ENCODE peak calls at places on chromosome 13, in nine cellular contexts. One of them, this sample, is unnamed. For H3K4me1, the result is how much of the 10 kb centered on the place peaks cover.

GRCh38 chr13:75073791-75074190 is 408.2 kb downstream of the TBC1D4 start:
- DNase-seq in tibial artery: no peak
- DNase-seq in fibroblast of lung: no peak
- DNase-seq in pancreas: no peak
- DNase-seq in body of pancreas: no peak
- DNase-seq in ovary: no peak
- DNase-seq in CD8-positive, alpha-beta T cell: no peak
- DNase-seq in IMR-90: no peak
- DNase-seq in DND-41: no peak
- DNase-seq in this sample: no peak

GRCh38 chr13:50403311-50403710 is 388.1 kb downstream of the KCNRG start:
- DNase-seq in tibial artery: no peak
- DNase-seq in fibroblast of lung: no peak
- DNase-seq in pancreas: no peak
- DNase-seq in body of pancreas: peak
- DNase-seq in ovary: no peak
- DNase-seq in CD8-positive, alpha-beta T cell: no peak
- DNase-seq in IMR-90: peak
- DNase-seq in DND-41: no peak
- DNase-seq in this sample: no peak

GRCh38 chr13:73060251-73061160 is 1.7 kb downstream of the KLF5 start:
- DNase-seq in tibial artery: no peak
- DNase-seq in fibroblast of lung: peak
- DNase-seq in pancreas: peak
- DNase-seq in body of pancreas: peak
- DNase-seq in ovary: peak
- DNase-seq in CD8-positive, alpha-beta T cell: no peak
- DNase-seq in IMR-90: peak
- DNase-seq in DND-41: no peak
- DNase-seq in this sample: no peak

GRCh38 chr13:35741657-35742056 is 265.2 kb upstream of the MAB21L1 start:
- DNase-seq in tibial artery: no peak
- DNase-seq in fibroblast of lung: no peak
- DNase-seq in pancreas: no peak
- DNase-seq in body of pancreas: no peak
- DNase-seq in ovary: no peak
- DNase-seq in CD8-positive, alpha-beta T cell: no peak
- DNase-seq in IMR-90: no peak
- DNase-seq in DND-41: no peak
- DNase-seq in this sample: no peak

GRCh38 chr13:108549989-108550388 is 79.4 kb upstream of the MYO16 start:
- DNase-seq in tibial artery: no peak
- DNase-seq in fibroblast of lung: no peak
- DNase-seq in pancreas: no peak
- DNase-seq in body of pancreas: no peak
- DNase-seq in ovary: no peak
- DNase-seq in CD8-positive, alpha-beta T cell: no peak
- DNase-seq in IMR-90: no peak
- DNase-seq in DND-41: no peak
- DNase-seq in this sample: no peak

GRCh38 chr13:72430923-72431322 is 296.5 kb downstream of the MZT1 start:
- DNase-seq in tibial artery: no peak
- DNase-seq in fibroblast of lung: no peak
- DNase-seq in pancreas: no peak
- DNase-seq in body of pancreas: no peak
- DNase-seq in ovary: no peak
- DNase-seq in CD8-positive, alpha-beta T cell: no peak
- DNase-seq in IMR-90: no peak
- DNase-seq in DND-41: no peak
- DNase-seq in this sample: no peak

GRCh38 chr13:62321895-62322294 is 906.2 kb upstream of the PCDH20 start:
- DNase-seq in tibial artery: no peak
- DNase-seq in fibroblast of lung: no peak
- DNase-seq in pancreas: no peak
- DNase-seq in body of pancreas: no peak
- DNase-seq in ovary: no peak
- DNase-seq in CD8-positive, alpha-beta T cell: no peak
- DNase-seq in IMR-90: no peak
- DNase-seq in DND-41: no peak
- DNase-seq in this sample: no peak

GRCh38 chr13:98978280-98978679 is 416 bp upstream of the DOCK9 start:
- DNase-seq in tibial artery: no peak
- DNase-seq in fibroblast of lung: peak
- DNase-seq in pancreas: no peak
- DNase-seq in body of pancreas: no peak
- DNase-seq in ovary: no peak
- DNase-seq in CD8-positive, alpha-beta T cell: no peak
- DNase-seq in IMR-90: peak
- DNase-seq in DND-41: no peak
- DNase-seq in this sample: no peak

GRCh38 chr13:50543767-50544166 is 299.7 kb downstream of the DLEU7 start:
- DNase-seq in tibial artery: no peak
- DNase-seq in fibroblast of lung: peak
- DNase-seq in pancreas: no peak
- DNase-seq in body of pancreas: no peak
- DNase-seq in ovary: no peak
- DNase-seq in CD8-positive, alpha-beta T cell: no peak
- DNase-seq in IMR-90: peak
- DNase-seq in DND-41: no peak
- DNase-seq in this sample: no peak

GRCh38 chr13:64054306-64054705 is 2638.7 kb upstream of the PCDH20 start:
- DNase-seq in tibial artery: no peak
- DNase-seq in fibroblast of lung: no peak
- DNase-seq in pancreas: no peak
- DNase-seq in body of pancreas: no peak
- DNase-seq in ovary: no peak
- DNase-seq in CD8-positive, alpha-beta T cell: no peak
- DNase-seq in IMR-90: no peak
- DNase-seq in DND-41: no peak
- DNase-seq in this sample: no peak

GRCh38 chr13:20550799-20551198 is 16.2 kb upstream of the IFT88 start:
- DNase-seq in tibial artery: no peak
- DNase-seq in fibroblast of lung: no peak
- DNase-seq in pancreas: no peak
- DNase-seq in body of pancreas: no peak
- DNase-seq in ovary: no peak
- DNase-seq in CD8-positive, alpha-beta T cell: no peak
- DNase-seq in IMR-90: no peak
- DNase-seq in DND-41: peak
- DNase-seq in this sample: no peak

GRCh38 chr13:51524312-51524711 is 60.0 kb upstream of the WDFY2 start:
- DNase-seq in tibial artery: no peak
- DNase-seq in fibroblast of lung: peak
- DNase-seq in pancreas: no peak
- DNase-seq in body of pancreas: no peak
- DNase-seq in ovary: no peak
- DNase-seq in CD8-positive, alpha-beta T cell: no peak
- DNase-seq in IMR-90: peak
- DNase-seq in DND-41: no peak
- DNase-seq in this sample: no peak

GRCh38 chr13:36163809-36164308 is 32.7 kb upstream of the DCLK1 start:
- DNase-seq in tibial artery: peak
- DNase-seq in fibroblast of lung: peak
- DNase-seq in pancreas: peak
- DNase-seq in body of pancreas: peak
- DNase-seq in ovary: peak
- DNase-seq in CD8-positive, alpha-beta T cell: no peak
- DNase-seq in IMR-90: peak
- DNase-seq in DND-41: no peak
- DNase-seq in this sample: peak

GRCh38 chr13:72530471-72530870 is 197.0 kb downstream of the MZT1 start:
- DNase-seq in tibial artery: no peak
- DNase-seq in fibroblast of lung: peak
- DNase-seq in pancreas: no peak
- DNase-seq in body of pancreas: no peak
- DNase-seq in ovary: no peak
- DNase-seq in CD8-positive, alpha-beta T cell: no peak
- DNase-seq in IMR-90: peak
- DNase-seq in DND-41: no peak
- DNase-seq in this sample: no peak

GRCh38 chr13:31172001-31172400 is 10.3 kb upstream of the HSPH1 start:
- DNase-seq in tibial artery: no peak
- DNase-seq in fibroblast of lung: peak
- DNase-seq in pancreas: no peak
- DNase-seq in body of pancreas: no peak
- DNase-seq in ovary: no peak
- DNase-seq in CD8-positive, alpha-beta T cell: no peak
- DNase-seq in IMR-90: peak
- DNase-seq in DND-41: no peak
- DNase-seq in this sample: no peak

GRCh38 chr13:31175847-31176536 is 14.3 kb upstream of the HSPH1 start:
- DNase-seq in tibial artery: no peak
- DNase-seq in fibroblast of lung: no peak
- DNase-seq in pancreas: no peak
- DNase-seq in body of pancreas: no peak
- DNase-seq in ovary: no peak
- DNase-seq in CD8-positive, alpha-beta T cell: no peak
- DNase-seq in IMR-90: no peak
- DNase-seq in DND-41: no peak
- DNase-seq in this sample: no peak

GRCh38 chr13:31172535-31172934 is 10.8 kb upstream of the HSPH1 start:
- DNase-seq in tibial artery: no peak
- DNase-seq in fibroblast of lung: peak
- DNase-seq in pancreas: no peak
- DNase-seq in body of pancreas: no peak
- DNase-seq in ovary: no peak
- DNase-seq in CD8-positive, alpha-beta T cell: no peak
- DNase-seq in IMR-90: peak
- DNase-seq in DND-41: no peak
- DNase-seq in this sample: no peak

GRCh38 chr13:31179241-31179640 is 17.5 kb upstream of the HSPH1 start:
- DNase-seq in tibial artery: no peak
- DNase-seq in fibroblast of lung: no peak
- DNase-seq in pancreas: no peak
- DNase-seq in body of pancreas: no peak
- DNase-seq in ovary: no peak
- DNase-seq in CD8-positive, alpha-beta T cell: no peak
- DNase-seq in IMR-90: no peak
- DNase-seq in DND-41: no peak
- DNase-seq in this sample: no peak

GRCh38 chr13:31174018-31174417 is 12.3 kb upstream of the HSPH1 start:
- DNase-seq in tibial artery: no peak
- DNase-seq in fibroblast of lung: peak
- DNase-seq in pancreas: no peak
- DNase-seq in body of pancreas: no peak
- DNase-seq in ovary: no peak
- DNase-seq in CD8-positive, alpha-beta T cell: no peak
- DNase-seq in IMR-90: peak
- DNase-seq in DND-41: no peak
- DNase-seq in this sample: no peak
- TF ChIP-seq CTCF in tibial artery: no peak
- TF ChIP-seq CTCF in fibroblast of lung: peak
- TF ChIP-seq CTCF in pancreas: no peak
- TF ChIP-seq CTCF in body of pancreas: peak
- TF ChIP-seq CTCF in ovary: no peak
- TF ChIP-seq CTCF in CD8-positive, alpha-beta T cell: no peak
- TF ChIP-seq CTCF in IMR-90: peak
- TF ChIP-seq CTCF in DND-41: peak
- TF ChIP-seq CTCF in this sample: peak

GRCh38 chr13:45332831-45333219 is 8.2 kb downstream of the TPT1 start:
- DNase-seq in tibial artery: no peak
- DNase-seq in fibroblast of lung: no peak
- DNase-seq in pancreas: no peak
- DNase-seq in body of pancreas: no peak
- DNase-seq in ovary: no peak
- DNase-seq in CD8-positive, alpha-beta T cell: no peak
- DNase-seq in IMR-90: no peak
- DNase-seq in DND-41: no peak
- DNase-seq in this sample: no peak
- H3K4me1 ChIP-seq in tibial artery: half or more
- H3K4me1 ChIP-seq in fibroblast of lung: under half
- H3K4me1 ChIP-seq in pancreas: half or more
- H3K4me1 ChIP-seq in body of pancreas: under half
- H3K4me1 ChIP-seq in ovary: under half
- H3K4me1 ChIP-seq in CD8-positive, alpha-beta T cell: half or more
- H3K4me1 ChIP-seq in IMR-90: under half
- H3K4me1 ChIP-seq in DND-41: half or more
- H3K4me1 ChIP-seq in this sample: half or more

GRCh38 chr13:111414341-111414740 is 93.9 kb downstream of the TEX29 start:
- DNase-seq in tibial artery: no peak
- DNase-seq in fibroblast of lung: no peak
- DNase-seq in pancreas: no peak
- DNase-seq in body of pancreas: no peak
- DNase-seq in ovary: no peak
- DNase-seq in CD8-positive, alpha-beta T cell: no peak
- DNase-seq in IMR-90: no peak
- DNase-seq in DND-41: no peak
- DNase-seq in this sample: no peak

GRCh38 chr13:111413407-111414187 is 93.2 kb downstream of the TEX29 start:
- DNase-seq in tibial artery: no peak
- DNase-seq in fibroblast of lung: no peak
- DNase-seq in pancreas: no peak
- DNase-seq in body of pancreas: no peak
- DNase-seq in ovary: no peak
- DNase-seq in CD8-positive, alpha-beta T cell: no peak
- DNase-seq in IMR-90: no peak
- DNase-seq in DND-41: no peak
- DNase-seq in this sample: no peak

GRCh38 chr13:111411186-111411858 is 90.9 kb downstream of the TEX29 start:
- DNase-seq in tibial artery: no peak
- DNase-seq in fibroblast of lung: no peak
- DNase-seq in pancreas: no peak
- DNase-seq in body of pancreas: no peak
- DNase-seq in ovary: no peak
- DNase-seq in CD8-positive, alpha-beta T cell: no peak
- DNase-seq in IMR-90: no peak
- DNase-seq in DND-41: no peak
- DNase-seq in this sample: no peak

GRCh38 chr13:111410232-111411021 is 90.0 kb downstream of the TEX29 start:
- DNase-seq in tibial artery: no peak
- DNase-seq in fibroblast of lung: no peak
- DNase-seq in pancreas: no peak
- DNase-seq in body of pancreas: no peak
- DNase-seq in ovary: no peak
- DNase-seq in CD8-positive, alpha-beta T cell: no peak
- DNase-seq in IMR-90: no peak
- DNase-seq in DND-41: no peak
- DNase-seq in this sample: no peak

DNA sequence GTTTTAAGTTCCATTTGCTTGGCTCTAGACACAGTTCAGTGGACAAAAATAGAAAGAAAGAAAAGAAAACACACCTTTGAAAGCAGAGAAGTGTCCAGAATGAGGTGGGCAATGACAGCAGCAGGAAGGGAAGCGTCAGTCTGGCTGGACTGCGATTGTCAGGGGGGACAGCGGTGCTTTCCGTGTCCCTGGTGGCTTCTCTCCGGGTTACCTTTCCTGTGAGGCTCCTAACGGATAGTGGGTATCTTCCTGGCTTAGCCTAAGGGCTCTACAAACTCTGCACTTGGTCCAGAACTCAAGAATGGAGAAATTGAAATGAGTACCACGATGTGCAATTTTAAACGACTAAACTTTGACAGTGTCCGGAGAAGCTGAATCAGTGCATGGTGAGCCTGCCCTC is 91.8 kb downstream of the TEX29 start:
- DNase-seq in tibial artery: no peak
- DNase-seq in fibroblast of lung: no peak
- DNase-seq in pancreas: no peak
- DNase-seq in body of pancreas: no peak
- DNase-seq in ovary: no peak
- DNase-seq in CD8-positive, alpha-beta T cell: no peak
- DNase-seq in IMR-90: no peak
- DNase-seq in DND-41: no peak
- DNase-seq in this sample: no peak
- H3K27ac ChIP-seq in tibial artery: no peak
- H3K27ac ChIP-seq in fibroblast of lung: no peak
- H3K27ac ChIP-seq in pancreas: no peak
- H3K27ac ChIP-seq in body of pancreas: no peak
- H3K27ac ChIP-seq in ovary: no peak
- H3K27ac ChIP-seq in CD8-positive, alpha-beta T cell: no peak
- H3K27ac ChIP-seq in IMR-90: no peak
- H3K27ac ChIP-seq in DND-41: no peak
- H3K27ac ChIP-seq in this sample: no peak

GRCh38 chr13:113064534-113065405 is 40.8 kb upstream of the F7 start:
- DNase-seq in tibial artery: no peak
- DNase-seq in fibroblast of lung: peak
- DNase-seq in pancreas: no peak
- DNase-seq in body of pancreas: no peak
- DNase-seq in ovary: no peak
- DNase-seq in CD8-positive, alpha-beta T cell: no peak
- DNase-seq in IMR-90: peak
- DNase-seq in DND-41: no peak
- DNase-seq in this sample: no peak
- TF ChIP-seq CTCF in tibial artery: no peak
- TF ChIP-seq CTCF in fibroblast of lung: no peak
- TF ChIP-seq CTCF in pancreas: no peak
- TF ChIP-seq CTCF in body of pancreas: no peak
- TF ChIP-seq CTCF in ovary: no peak
- TF ChIP-seq CTCF in CD8-positive, alpha-beta T cell: no peak
- TF ChIP-seq CTCF in IMR-90: no peak
- TF ChIP-seq CTCF in DND-41: no peak
- TF ChIP-seq CTCF in this sample: no peak

This sample was measured in left ventricle myocardium inferior.